ENCODE peak calls at places on chromosomes 3 and 15, in eight cellular contexts. A is AG09309; Q is uterus; D is ascending aorta; V is adrenal gland; J is GM12864; G is CD4-positive, alpha-beta T cell; W is colonic mucosa. R is an unnamed sample.

GRCh38 chr3:12347301-12347700 is 58.4 kb downstream of the PPARG start:
- DNase-seq in D (no peak), Q (no peak), W (no peak), G (no peak), V (no peak), A (no peak), J (no peak), R (no peak)

GRCh38 chr15:59290311-59291213 is 82.1 kb downstream of the MYO1E start:
- DNase-seq in V (no peak), Q (no peak), D (no peak), A (no peak), W (no peak), J (no peak), G (no peak), R (no peak)

GRCh38 chr15:81281176-81281735 is 42.7 kb downstream of the STARD5 start:
- DNase-seq in G (no peak), Q (no peak), W (no peak), A (no peak), V (no peak), J (no peak), D (no peak), R (no peak)

GRCh38 chr3:150760431-150761200 is 2.4 kb downstream of the SIAH2 start:
- DNase-seq in V (no peak), D (no peak), G (no peak), J (no peak), Q (no peak), A (no peak), W (no peak), R (no peak)

GRCh38 chr3:149813367-149814281 is 609 bp downstream of the RNF13 start:
- DNase-seq in W (peak), A (no peak), J (no peak), V (peak), G (no peak), Q (no peak), D (no peak), R (peak)

GRCh38 chr15:74960995-74961588 is 4.5 kb upstream of the RPP25 start:
- DNase-seq in D (no peak), A (no peak), Q (no peak), W (no peak), J (no peak), G (no peak), V (no peak), R (no peak)

GRCh38 chr3:29453278-29453961 is 172.5 kb downstream of the RBMS3 start:
- DNase-seq in D (no peak), G (no peak), Q (no peak), W (peak), A (no peak), V (no peak), J (no peak), R (no peak)

GRCh38 chr15:77674327-77674726 is 41.6 kb upstream of the LINGO1 start:
- DNase-seq in Q (no peak), J (no peak), W (no peak), A (no peak), G (no peak), D (no peak), V (no peak), R (no peak)

GRCh38 chr3:182118081-182118480 is 406.4 kb downstream of the SOX2 start:
- DNase-seq in A (no peak), D (no peak), V (no peak), G (no peak), W (no peak), Q (no peak), J (no peak), R (no peak)

GRCh38 chr3:110138966-110139555 is 801.7 kb upstream of the DPPA4 start:
- DNase-seq in G (no peak), J (no peak), V (no peak), W (no peak), Q (no peak), A (no peak), D (no peak), R (no peak)

GRCh38 chr3:59163953-59164352 is 114.1 kb upstream of the CFAP20DC start:
- DNase-seq in G (no peak), W (no peak), J (no peak), D (no peak), A (no peak), V (no peak), Q (no peak), R (no peak)

GRCh38 chr3:107217161-107217560 is 160.1 kb upstream of the CCDC54 start:
- DNase-seq in Q (no peak), D (no peak), J (no peak), W (no peak), V (no peak), A (peak), G (no peak), R (peak)

GRCh38 chr3:43162573-43163084 is 56.8 kb upstream of the POMGNT2 start:
- DNase-seq in W (no peak), J (no peak), A (no peak), D (no peak), G (peak), V (no peak), Q (no peak), R (no peak)

GRCh38 chr3:52983336-52983807 is 62.5 kb downstream of the SFMBT1 start:
- DNase-seq in D (no peak), A (no peak), V (no peak), Q (no peak), W (no peak), G (peak), J (peak), R (no peak)

GRCh38 chr3:183766107-183766506 is 59.3 kb downstream of the MAP6D1 start:
- DNase-seq in Q (no peak), D (no peak), A (no peak), J (no peak), W (no peak), G (no peak), V (no peak), R (no peak)

GRCh38 chr15:75672646-75673425 is 25.1 kb downstream of the SNX33 start:
- DNase-seq in Q (peak), A (no peak), V (no peak), J (no peak), W (no peak), D (no peak), G (no peak), R (peak)

GRCh38 chr3:134002326-134002725 is 27.4 kb downstream of the SLCO2A1 start:
- DNase-seq in Q (no peak), G (no peak), J (no peak), D (no peak), A (peak), V (no peak), W (no peak), R (peak)

GRCh38 chr3:8282541-8283165 is 219.0 kb upstream of the LMCD1 start:
- DNase-seq in A (no peak), J (no peak), Q (no peak), W (no peak), D (no peak), G (no peak), V (no peak), R (no peak)

GRCh38 chr3:33064929-33065328 is 32.0 kb downstream of the GLB1 start:
- DNase-seq in A (no peak), G (peak), J (no peak), Q (no peak), D (no peak), V (no peak), W (no peak), R (no peak)

GRCh38 chr3:127822836-127823589 is 698 bp upstream of the MGLL start:
- DNase-seq in J (no peak), D (no peak), Q (peak), W (peak), A (no peak), V (peak), G (no peak), R (no peak)

GRCh38 chr15:76073554-76073953 is 13.8 kb downstream of the TMEM266 start:
- DNase-seq in A (no peak), V (no peak), Q (no peak), W (no peak), J (no peak), G (no peak), D (no peak), R (no peak)

GRCh38 chr15:87986786-87987185 is 269.8 kb downstream of the NTRK3 start:
- DNase-seq in D (no peak), A (no peak), V (no peak), W (no peak), Q (no peak), G (no peak), J (no peak), R (no peak)

GRCh38 chr15:40244961-40245523 is 6.2 kb downstream of the PAK6 start:
- DNase-seq in Q (no peak), W (no peak), V (no peak), A (no peak), J (no peak), G (no peak), D (no peak), R (no peak)

GRCh38 chr3:131794766-131795381 is 239.9 kb downstream of the CPNE4 start:
- DNase-seq in A (peak), W (peak), J (peak), V (peak), Q (no peak), D (no peak), G (peak), R (peak)

GRCh38 chr3:63655519-63655918 is 3.0 kb downstream of the SNTN start:
- DNase-seq in Q (no peak), W (no peak), V (no peak), G (no peak), J (no peak), A (peak), D (no peak), R (peak)

GRCh38 chr15:100650685-100651084 is 48.3 kb downstream of the ASB7 start:
- DNase-seq in V (no peak), D (no peak), Q (no peak), W (no peak), A (no peak), G (no peak), J (no peak), R (no peak)

GRCh38 chr3:98333989-98334606 is 19.6 kb upstream of the OR5K4 start:
- DNase-seq in W (no peak), G (no peak), D (no peak), A (no peak), Q (no peak), V (no peak), J (no peak), R (peak)

GRCh38 chr15:50261979-50262378 is 3.5 kb downstream of the HDC start:
- DNase-seq in V (no peak), Q (no peak), G (no peak), A (no peak), D (no peak), W (no peak), J (no peak), R (no peak)

GRCh38 chr15:51931638-51932037 is 39.9 kb downstream of the LEO1 start:
- DNase-seq in G (no peak), V (no peak), D (no peak), A (no peak), W (no peak), Q (no peak), J (no peak), R (peak)

GRCh38 chr3:40055956-40056355 is 246.5 kb downstream of the MYRIP start:
- DNase-seq in G (no peak), Q (no peak), J (no peak), A (no peak), W (no peak), V (no peak), D (no peak), R (no peak)

GRCh38 chr3:124401841-124402240 is 328.4 kb upstream of the UMPS start:
- DNase-seq in W (no peak), A (no peak), G (no peak), D (no peak), J (no peak), Q (no peak), V (no peak), R (peak)

GRCh38 chr3:178381555-178381954 is 154.7 kb upstream of the KCNMB2 start:
- DNase-seq in W (no peak), G (no peak), Q (no peak), V (no peak), J (no peak), D (no peak), A (no peak), R (peak)

GRCh38 chr15:69272139-69272538 is 26.6 kb upstream of the PAQR5 start:
- DNase-seq in A (no peak), V (no peak), G (no peak), J (no peak), Q (no peak), W (no peak), D (no peak), R (no peak)

GRCh38 chr3:183490653-183491052 is 62.2 kb upstream of the MCF2L2 start:
- DNase-seq in V (no peak), A (no peak), W (peak), D (no peak), G (no peak), Q (no peak), J (no peak), R (no peak)

GRCh38 chr3:142595581-142595950 is 627 bp upstream of the PLS1 start:
- DNase-seq in J (no peak), Q (no peak), W (no peak), A (peak), G (no peak), D (no peak), V (no peak), R (peak)

GRCh38 chr3:9809239-9809614 is 835 bp upstream of the TTLL3 start:
- DNase-seq in A (no peak), D (no peak), W (peak), G (peak), J (no peak), Q (no peak), V (no peak), R (no peak)

GRCh38 chr3:53630547-53630946 is 136.1 kb downstream of the CACNA1D start:
- DNase-seq in D (no peak), G (no peak), V (no peak), Q (no peak), A (no peak), J (no peak), W (no peak), R (no peak)

GRCh38 chr15:52241489-52241888 is 50.3 kb upstream of the GNB5 start:
- DNase-seq in V (no peak), A (no peak), D (no peak), G (no peak), W (no peak), J (no peak), Q (no peak), R (no peak)

GRCh38 chr3:159797771-159798170 is 190.9 kb upstream of the IL12A start:
- DNase-seq in G (no peak), V (no peak), Q (no peak), A (no peak), D (no peak), J (no peak), W (no peak), R (no peak)

GRCh38 chr3:160601288-160601687 is 35.9 kb upstream of the KPNA4 start:
- DNase-seq in W (no peak), V (no peak), D (no peak), G (no peak), A (no peak), J (no peak), Q (no peak), R (no peak)

GRCh38 chr15:78811825-78812183 is 540 bp upstream of the ADAMTS7 start:
- DNase-seq in W (no peak), V (peak), A (no peak), Q (no peak), D (no peak), G (no peak), J (no peak), R (no peak)
- TF ChIP-seq CTCF in W (no peak), V (no peak), A (no peak), Q (no peak), D (no peak), G (peak), J (no peak), R (peak)

GRCh38 chr3:185197071-185197470 is 44.2 kb upstream of the C3orf70 start:
- DNase-seq in G (no peak), D (no peak), V (no peak), W (no peak), Q (no peak), A (no peak), J (no peak), R (no peak)

GRCh38 chr3:185195652-185196051 is 42.8 kb upstream of the C3orf70 start:
- DNase-seq in Q (no peak), G (no peak), V (no peak), A (no peak), J (no peak), W (no peak), D (no peak), R (no peak)

GRCh38 chr3:185204894-185205293 is 49.0 kb downstream of the EHHADH start:
- DNase-seq in V (no peak), G (no peak), W (no peak), A (no peak), Q (no peak), J (no peak), D (no peak), R (no peak)

GRCh38 chr3:185200639-185201038 is 47.8 kb upstream of the C3orf70 start:
- DNase-seq in V (no peak), A (peak), J (no peak), Q (no peak), D (no peak), G (no peak), W (no peak), R (peak)

DNA sequence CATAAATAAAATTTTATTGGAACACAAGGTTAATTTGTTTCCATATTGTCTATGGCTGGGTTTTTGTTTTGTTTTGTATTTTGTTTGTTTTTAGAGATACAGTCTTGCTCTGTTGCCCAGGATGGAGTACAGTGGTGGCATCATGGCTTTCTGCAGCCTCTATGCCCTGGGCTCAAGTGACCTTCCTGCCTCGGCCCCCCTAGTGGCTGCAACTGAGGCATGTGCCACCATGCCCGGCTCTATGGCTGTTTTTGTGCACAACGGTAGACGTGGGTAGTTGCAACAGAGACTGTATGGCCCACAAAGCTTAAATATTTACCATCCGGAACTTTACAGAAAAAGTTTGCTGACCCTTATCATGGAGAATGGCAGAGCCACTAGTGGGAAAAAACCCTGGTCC is 46.8 kb upstream of the C3orf70 start:
- DNase-seq in W (no peak), G (no peak), D (no peak), A (no peak), Q (no peak), J (no peak), V (no peak), R (no peak)
- TF ChIP-seq CTCF in W (no peak), G (no peak), D (no peak), A (no peak), Q (no peak), J (peak), V (no peak), R (peak)

GRCh38 chr3:139548801-139549200 is 9.3 kb upstream of the RBP1 start:
- DNase-seq in W (no peak), V (peak), J (no peak), G (no peak), A (no peak), Q (no peak), D (no peak), R (no peak)

GRCh38 chr3:139541898-139542288 is 2.4 kb upstream of the RBP1 start:
- DNase-seq in A (no peak), J (no peak), W (no peak), G (no peak), V (no peak), Q (no peak), D (no peak), R (no peak)

GRCh38 chr3:139547666-139548065 is 8.1 kb upstream of the RBP1 start:
- DNase-seq in G (no peak), A (no peak), V (no peak), D (no peak), W (no peak), Q (no peak), J (no peak), R (no peak)

GRCh38 chr3:139541156-139541897 is 1.8 kb upstream of the RBP1 start:
- DNase-seq in G (no peak), W (no peak), A (no peak), J (no peak), D (no peak), Q (no peak), V (peak), R (no peak)

GRCh38 chr3:139546772-139547171 is 7.2 kb upstream of the RBP1 start:
- DNase-seq in A (no peak), J (no peak), D (no peak), W (no peak), Q (no peak), V (no peak), G (no peak), R (no peak)
- TF ChIP-seq CTCF in A (no peak), J (no peak), D (no peak), W (no peak), Q (no peak), V (no peak), G (no peak), R (no peak)

DNA sequence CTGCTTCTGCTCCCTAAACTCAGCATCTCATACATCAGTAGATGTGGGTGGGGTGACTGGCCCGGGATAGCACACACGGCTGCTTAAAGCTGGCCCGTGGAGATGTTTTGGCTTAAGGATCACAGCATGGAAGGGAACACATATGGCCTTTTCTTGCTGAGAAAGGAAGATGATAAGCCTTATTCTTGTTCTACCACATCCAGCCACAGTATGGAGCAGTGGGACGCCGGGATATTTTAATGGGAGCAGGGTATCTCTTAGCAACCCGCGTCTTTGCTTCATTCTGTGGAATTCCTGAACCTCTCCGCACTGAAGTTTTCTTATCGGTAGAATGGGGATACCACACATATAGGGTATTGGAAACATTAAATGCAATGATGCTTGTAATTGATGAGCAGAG is 94.1 kb upstream of the PROK2 start:
- DNase-seq in Q (no peak), A (no peak), J (no peak), V (no peak), W (no peak), G (no peak), D (no peak), R (no peak)
- TF ChIP-seq CTCF in Q (no peak), A (no peak), J (no peak), V (no peak), W (no peak), G (no peak), D (no peak), R (no peak)

GRCh38 chr3:190258634-190259033 is 63.6 kb downstream of the CLDN1 start:
- DNase-seq in A (no peak), W (no peak), G (no peak), J (no peak), Q (no peak), V (peak), D (no peak), R (no peak)
- TF ChIP-seq CTCF in A (no peak), W (no peak), G (no peak), J (no peak), Q (no peak), V (no peak), D (no peak), R (no peak)

GRCh38 chr15:72342385-72342784 is 22.4 kb upstream of the CELF6 start:
- DNase-seq in G (peak), W (no peak), A (no peak), J (no peak), D (no peak), Q (no peak), V (no peak), R (no peak)
- TF ChIP-seq CTCF in G (peak), W (no peak), A (peak), J (peak), D (peak), Q (no peak), V (peak), R (peak)

R was measured in HFFc6.